ENCODE peak calls at places on chromosomes 13 and 19, in nine cellular contexts. I, O, F, R, X, Z, L, P and T are unnamed samples.

GRCh38 chr13:109043561-109044075 is 414.2 kb downstream of the MYO16 start:
- DNase-seq in I (no peak), O (no peak), F (no peak), R (no peak), X (no peak), Z (no peak), L (no peak), P (no peak), T (no peak)

GRCh38 chr13:99916366-99917103 is 55.0 kb downstream of the ZIC5 start:
- DNase-seq in I (no peak), O (no peak), F (no peak), R (no peak), X (no peak), Z (peak), L (peak), P (peak), T (peak)

GRCh38 chr19:10768369-10768768 is 50.5 kb downstream of the DNM2 start:
- DNase-seq in I (no peak), O (no peak), F (no peak), R (no peak), X (no peak), Z (no peak), L (no peak), P (no peak), T (no peak)

GRCh38 chr13:82206241-82206640 is 1676.0 kb downstream of the SLITRK1 start:
- DNase-seq in I (no peak), O (no peak), F (no peak), R (no peak), X (no peak), Z (no peak), L (no peak), P (no peak), T (no peak)

GRCh38 chr19:7512400-7512851 is 3.5 kb upstream of the ZNF358 start:
- DNase-seq in I (no peak), O (no peak), F (no peak), R (no peak), X (no peak), Z (no peak), L (no peak), P (no peak), T (no peak)

GRCh38 chr19:32870154-32870573 is 597 bp upstream of the SLC7A9 start:
- DNase-seq in I (peak), O (no peak), F (no peak), R (no peak), X (no peak), Z (no peak), L (no peak), P (no peak), T (no peak)

GRCh38 chr19:32453736-32454135 is 48.2 kb downstream of the DPY19L3 start:
- DNase-seq in I (no peak), O (no peak), F (no peak), R (no peak), X (no peak), Z (no peak), L (no peak), P (no peak), T (no peak)

GRCh38 chr19:33683881-33684549 is 62.3 kb downstream of the CHST8 start:
- DNase-seq in I (peak), O (no peak), F (no peak), R (peak), X (no peak), Z (peak), L (no peak), P (peak), T (no peak)

GRCh38 chr13:112510987-112511715 is 76.8 kb downstream of the TUBGCP3 start:
- DNase-seq in I (no peak), O (no peak), F (no peak), R (no peak), X (no peak), Z (peak), L (no peak), P (peak), T (no peak)

GRCh38 chr19:34505321-34506025 is 23.9 kb downstream of the WTIP start:
- DNase-seq in I (no peak), O (no peak), F (no peak), R (no peak), X (no peak), Z (no peak), L (no peak), P (no peak), T (no peak)

GRCh38 chr13:113500530-113501265 is 10.2 kb upstream of the DCUN1D2 start:
- DNase-seq in I (no peak), O (no peak), F (no peak), R (no peak), X (no peak), Z (no peak), L (no peak), P (no peak), T (no peak)

GRCh38 chr13:38866649-38867048 is 124.0 kb downstream of the STOML3 start:
- DNase-seq in I (no peak), O (no peak), F (no peak), R (no peak), X (no peak), Z (no peak), L (no peak), P (no peak), T (no peak)

GRCh38 chr13:31073859-31074718 is 87.6 kb downstream of the HSPH1 start:
- DNase-seq in I (peak), O (no peak), F (no peak), R (no peak), X (no peak), Z (peak), L (no peak), P (peak), T (peak)

GRCh38 chr19:5025027-5025426 is 56.1 kb downstream of the KDM4B start:
- DNase-seq in I (no peak), O (no peak), F (no peak), R (no peak), X (no peak), Z (no peak), L (no peak), P (no peak), T (no peak)

GRCh38 chr19:43934055-43934984 is 762 bp downstream of the ZNF45 start:
- DNase-seq in I (no peak), O (no peak), F (no peak), R (no peak), X (no peak), Z (no peak), L (no peak), P (no peak), T (no peak)

GRCh38 chr19:5697890-5698634 is 8.0 kb downstream of the RPL36 start:
- DNase-seq in I (no peak), O (no peak), F (no peak), R (no peak), X (no peak), Z (no peak), L (no peak), P (no peak), T (no peak)

GRCh38 chr19:7506385-7507328 is 9.2 kb upstream of the ZNF358 start:
- DNase-seq in I (peak), O (peak), F (no peak), R (peak), X (peak), Z (peak), L (peak), P (peak), T (peak)

GRCh38 chr19:33481863-33482262 is 39.7 kb downstream of the PEPD start:
- DNase-seq in I (no peak), O (no peak), F (no peak), R (no peak), X (no peak), Z (no peak), L (no peak), P (no peak), T (no peak)

GRCh38 chr13:97334690-97335089 is 99.3 kb upstream of the RAP2A start:
- DNase-seq in I (no peak), O (no peak), F (no peak), R (no peak), X (no peak), Z (no peak), L (no peak), P (no peak), T (no peak)

GRCh38 chr19:40216013-40216776 is 2.0 kb downstream of the TTC9B start:
- DNase-seq in I (no peak), O (no peak), F (no peak), R (no peak), X (no peak), Z (no peak), L (no peak), P (no peak), T (no peak)

GRCh38 chr19:27776020-27776419 is 1436.9 kb downstream of the UQCRFS1 start:
- DNase-seq in I (no peak), O (no peak), F (no peak), R (no peak), X (no peak), Z (peak), L (no peak), P (peak), T (no peak)

GRCh38 chr13:29888306-29888705 is 37.9 kb upstream of the UBL3 start:
- DNase-seq in I (no peak), O (no peak), F (no peak), R (no peak), X (no peak), Z (no peak), L (no peak), P (no peak), T (no peak)

GRCh38 chr19:11887247-11887617 is 350 bp upstream of the ZNF69 start:
- DNase-seq in I (no peak), O (no peak), F (no peak), R (no peak), X (no peak), Z (no peak), L (no peak), P (no peak), T (no peak)

GRCh38 chr13:34452831-34453230 is 489.2 kb upstream of the NBEA start:
- DNase-seq in I (no peak), O (no peak), F (no peak), R (no peak), X (no peak), Z (no peak), L (no peak), P (no peak), T (no peak)

GRCh38 chr13:89749888-89750287 is 1597.6 kb upstream of the MIR17HG start:
- DNase-seq in I (no peak), O (no peak), F (no peak), R (no peak), X (no peak), Z (no peak), L (no peak), P (no peak), T (no peak)

GRCh38 chr13:51827254-51827653 is 17.7 kb downstream of the TMEM272 start:
- DNase-seq in I (no peak), O (no peak), F (no peak), R (no peak), X (no peak), Z (no peak), L (no peak), P (no peak), T (no peak)

GRCh38 chr13:30140973-30141372 is 166.4 kb downstream of the KATNAL1 start:
- DNase-seq in I (no peak), O (no peak), F (no peak), R (no peak), X (no peak), Z (no peak), L (no peak), P (no peak), T (no peak)

GRCh38 chr19:16316506-16316882 is 8.1 kb upstream of the KLF2 start:
- DNase-seq in I (no peak), O (no peak), F (no peak), R (no peak), X (no peak), Z (peak), L (no peak), P (no peak), T (no peak)

GRCh38 chr19:15417699-15418098 is 1.1 kb downstream of the AKAP8L start:
- DNase-seq in I (no peak), O (no peak), F (no peak), R (no peak), X (no peak), Z (no peak), L (no peak), P (no peak), T (no peak)

GRCh38 chr13:73107970-73108369 is 49.2 kb downstream of the KLF5 start:
- DNase-seq in I (no peak), O (no peak), F (no peak), R (no peak), X (no peak), Z (no peak), L (no peak), P (no peak), T (no peak)

GRCh38 chr13:42102961-42103688 is 54.7 kb downstream of the DGKH start:
- DNase-seq in I (no peak), O (no peak), F (no peak), R (no peak), X (no peak), Z (no peak), L (no peak), P (no peak), T (no peak)

GRCh38 chr13:67224148-67224846 is 5.8 kb downstream of the PCDH9 start:
- DNase-seq in I (peak), O (peak), F (peak), R (peak), X (peak), Z (peak), L (peak), P (peak), T (no peak)

GRCh38 chr19:39182174-39182505 is 14.6 kb upstream of the NCCRP1 start:
- DNase-seq in I (no peak), O (no peak), F (no peak), R (no peak), X (no peak), Z (no peak), L (no peak), P (no peak), T (no peak)

GRCh38 chr19:17232258-17232657 is 6.2 kb downstream of the OCEL1 start:
- DNase-seq in I (no peak), O (no peak), F (no peak), R (no peak), X (no peak), Z (no peak), L (no peak), P (no peak), T (no peak)

GRCh38 chr13:67138937-67139336 is 91.2 kb downstream of the PCDH9 start:
- DNase-seq in I (no peak), O (no peak), F (no peak), R (no peak), X (no peak), Z (no peak), L (no peak), P (no peak), T (no peak)

GRCh38 chr19:15452111-15453047 is 2.6 kb upstream of the WIZ start:
- DNase-seq in I (peak), O (peak), F (peak), R (peak), X (peak), Z (peak), L (peak), P (peak), T (no peak)

GRCh38 chr13:36814465-36814864 is 4.6 kb upstream of the RFXAP start:
- DNase-seq in I (no peak), O (no peak), F (no peak), R (no peak), X (no peak), Z (no peak), L (no peak), P (no peak), T (no peak)
- TF ChIP-seq CTCF in I (no peak), O (no peak), F (no peak), R (no peak), X (no peak), Z (no peak), L (no peak), P (no peak), T (no peak)

GRCh38 chr13:95156208-95156607 is 145.0 kb downstream of the ABCC4 start:
- DNase-seq in I (no peak), O (no peak), F (no peak), R (no peak), X (no peak), Z (peak), L (no peak), P (no peak), T (no peak)
- TF ChIP-seq CTCF in I (no peak), O (peak), F (peak), R (no peak), X (no peak), Z (peak), L (peak), P (no peak), T (no peak)

DNA sequence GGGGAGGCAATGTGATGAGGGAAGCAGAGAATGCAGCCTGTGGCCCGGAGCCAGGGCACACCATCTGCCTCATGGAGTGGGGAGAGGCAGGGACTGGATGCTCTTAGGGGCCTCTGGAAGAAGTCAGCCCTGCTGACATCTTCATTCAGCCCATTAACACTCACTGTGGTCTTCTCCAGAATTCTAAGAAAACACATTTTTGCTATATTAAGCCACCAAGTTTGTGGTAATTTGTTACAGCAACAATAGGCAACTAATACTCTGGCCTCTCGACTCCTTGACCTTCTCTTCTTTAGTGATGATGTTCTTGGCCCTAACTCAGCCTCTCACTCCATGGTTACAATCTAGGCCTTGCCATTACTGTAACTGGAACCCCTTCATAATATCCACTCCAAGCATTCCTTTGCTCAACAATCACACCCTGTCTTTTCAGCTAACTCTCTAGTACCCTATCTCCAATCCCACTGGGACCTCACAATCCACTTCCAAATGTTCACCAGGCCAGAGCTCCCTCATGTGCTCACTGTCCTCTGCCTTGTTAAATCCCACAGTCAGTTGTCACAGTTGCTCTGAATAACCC is 98.5 kb downstream of the MIPEP start:
- DNase-seq in I (no peak), O (no peak), F (peak), R (no peak), X (no peak), Z (peak), L (no peak), P (no peak), T (no peak)
- TF ChIP-seq CTCF in I (no peak), O (no peak), F (peak), R (no peak), X (no peak), Z (peak), L (no peak), P (no peak), T (no peak)

GRCh38 chr19:2129022-2129421 is 22.3 kb downstream of the AP3D1 start:
- DNase-seq in I (no peak), O (no peak), F (no peak), R (no peak), X (no peak), Z (no peak), L (no peak), P (no peak), T (no peak)
- TF ChIP-seq CTCF in I (no peak), O (no peak), F (no peak), R (no peak), X (no peak), Z (no peak), L (no peak), P (no peak), T (no peak)

GRCh38 chr19:42683917-42684513 is 56.3 kb downstream of the PSG3 start:
- DNase-seq in I (no peak), O (no peak), F (no peak), R (no peak), X (no peak), Z (peak), L (peak), P (peak), T (no peak)
- TF ChIP-seq CTCF in I (no peak), O (peak), F (peak), R (no peak), X (peak), Z (peak), L (peak), P (peak), T (peak)

DNA sequence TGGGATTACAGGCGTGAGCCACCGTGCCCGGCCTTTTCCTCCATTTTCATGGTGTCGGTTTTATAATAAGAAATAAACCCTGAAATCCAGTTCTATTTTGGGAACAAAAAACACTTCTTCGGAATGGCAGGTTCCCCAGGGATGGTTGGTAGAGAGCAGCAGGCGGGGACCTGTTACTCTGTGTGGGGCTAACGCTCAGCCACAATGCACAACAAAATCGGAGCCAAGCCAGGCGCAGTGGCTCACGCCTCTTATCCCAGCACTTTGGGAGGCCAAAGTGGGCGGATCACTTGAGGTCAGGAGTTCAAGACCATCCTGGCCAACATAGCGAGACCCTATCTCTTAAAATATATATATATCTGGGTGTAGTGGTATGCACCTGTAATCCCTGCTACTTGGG is 5.7 kb downstream of the TBXA2R start:
- DNase-seq in I (no peak), O (no peak), F (no peak), R (no peak), X (no peak), Z (no peak), L (no peak), P (no peak), T (no peak)
- TF ChIP-seq CTCF in I (no peak), O (no peak), F (no peak), R (no peak), X (no peak), Z (no peak), L (no peak), P (no peak), T (no peak)